ENCODE peak calls at places on chromosome 14, in five cellular contexts. K is stimulated activated effector memory CD8-positive, alpha-beta T cell treated with anti-CD3 and anti-CD28 coated beads, Interleukin-12 subunit alpha, Interleukin-12 subunit beta, amount 100 ng/mL, for 72 hours; E is neural crest cell; V is immature natural killer cell; T is cardiac fibroblast. Q is an unnamed sample.

GRCh38 chr14:75294649-75295033 is 16.0 kb downstream of the FOS start:
- DNase-seq in K (no peak), E (no peak), V (no peak), T (peak), Q (no peak)

GRCh38 chr14:50607181-50607580 is 47.2 kb downstream of the ATL1 start:
- DNase-seq in K (no peak), E (no peak), V (no peak), T (no peak), Q (no peak)

GRCh38 chr14:52020866-52021717 is 31.7 kb downstream of the RTRAF start:
- DNase-seq in K (no peak), E (no peak), V (no peak), T (peak), Q (peak)

GRCh38 chr14:30573203-30573814 is 14.4 kb downstream of the G2E3 start:
- DNase-seq in K (no peak), E (no peak), V (no peak), T (peak), Q (no peak)

GRCh38 chr14:53064461-53064860 is 88.7 kb downstream of the DDHD1 start:
- DNase-seq in K (no peak), E (no peak), V (no peak), T (no peak), Q (no peak)

GRCh38 chr14:88914956-88915355 is 90.5 kb downstream of the TTC8 start:
- DNase-seq in K (no peak), E (no peak), V (no peak), T (no peak), Q (no peak)

GRCh38 chr14:101235042-101235871 is 326.0 kb upstream of the DIO3 start:
- DNase-seq in K (peak), E (peak), V (no peak), T (peak), Q (no peak)

GRCh38 chr14:90551733-90552464 is 155.1 kb downstream of the CALM1 start:
- DNase-seq in K (no peak), E (no peak), V (no peak), T (no peak), Q (no peak)

GRCh38 chr14:28609228-28609828 is 157.3 kb upstream of the FOXG1 start:
- DNase-seq in K (no peak), E (peak), V (no peak), T (peak), Q (peak)

GRCh38 chr14:51644215-51644969 is 7.3 kb upstream of the FRMD6 start:
- DNase-seq in K (no peak), E (no peak), V (no peak), T (no peak), Q (no peak)

GRCh38 chr14:53462931-53463778 is 310.0 kb upstream of the DDHD1 start:
- DNase-seq in K (no peak), E (no peak), V (no peak), T (no peak), Q (no peak)

GRCh38 chr14:95294834-95295599 is 24.7 kb downstream of the CLMN start:
- DNase-seq in K (no peak), E (no peak), V (no peak), T (peak), Q (no peak)

GRCh38 chr14:36020120-36021029 is 156.1 kb downstream of the PTCSC3 start:
- DNase-seq in K (no peak), E (no peak), V (no peak), T (no peak), Q (no peak)

GRCh38 chr14:104676130-104676693 is 13.2 kb upstream of the INF2 start:
- DNase-seq in K (no peak), E (no peak), V (no peak), T (no peak), Q (no peak)

GRCh38 chr14:61476105-61476736 is 154.8 kb downstream of the PRKCH start:
- DNase-seq in K (no peak), E (no peak), V (no peak), T (no peak), Q (no peak)

GRCh38 chr14:23174266-23174665 is 9.2 kb downstream of the SLC7A8 start:
- DNase-seq in K (no peak), E (no peak), V (no peak), T (peak), Q (no peak)

GRCh38 chr14:79708991-79709390 is 502.3 kb downstream of the DIO2 start:
- DNase-seq in K (no peak), E (no peak), V (no peak), T (no peak), Q (no peak)

GRCh38 chr14:94769413-94770250 is at the start of gene GSC:
- DNase-seq in K (peak), E (peak), V (no peak), T (peak), Q (no peak)

GRCh38 chr14:104096318-104096717 is 10.8 kb downstream of the ASPG start:
- DNase-seq in K (no peak), E (no peak), V (no peak), T (no peak), Q (no peak)

GRCh38 chr14:21191809-21192446 is 36.1 kb upstream of the OR5AU1 start:
- DNase-seq in K (peak), E (peak), V (peak), T (peak), Q (peak)

GRCh38 chr14:63276492-63277342 is 42.0 kb downstream of the GPHB5 start:
- DNase-seq in K (no peak), E (no peak), V (no peak), T (peak), Q (peak)

GRCh38 chr14:60951781-60952435 is 29.0 kb downstream of the TRMT5 start:
- DNase-seq in K (no peak), E (no peak), V (no peak), T (no peak), Q (no peak)

GRCh38 chr14:66709292-66709691 is 201.3 kb downstream of the GPHN start:
- DNase-seq in K (no peak), E (no peak), V (no peak), T (peak), Q (no peak)

GRCh38 chr14:106277503-106277902 is 751.1 kb downstream of the TMEM121 start:
- DNase-seq in K (no peak), E (no peak), V (peak), T (no peak), Q (no peak)

Q was measured in Jurkat, Clone E6-1.